ENCODE peak calls at places on chromosome 18, in five cellular contexts. T is CD4-positive, CD25-positive, alpha-beta regulatory T cell; E is mucosa of descending colon; A is GM12878; Y is stimulated activated CD4-positive, alpha-beta T cell treated with anti-CD3 and anti-CD28 coated beads, Interleukin-1b, Interleukin-23, amount 100 ng/mL, for 1 hour. R is an unnamed sample.

GRCh38 chr18:49861659-49862058 is 48.3 kb upstream of the ACAA2 start:
- DNase-seq in T (peak), E (no peak), A (no peak), Y (no peak), R (no peak)

GRCh38 chr18:60755134-60755533 is 382.6 kb upstream of the MC4R start:
- DNase-seq in T (no peak), E (no peak), A (no peak), Y (no peak), R (no peak)

GRCh38 chr18:41906528-41907256 is 48.3 kb upstream of the PIK3C3 start:
- DNase-seq in T (peak), E (no peak), A (peak), Y (no peak), R (peak)

GRCh38 chr18:55779711-55780590 is 192.0 kb upstream of the TCF4 start:
- DNase-seq in T (no peak), E (peak), A (no peak), Y (no peak), R (peak)

GRCh38 chr18:22683196-22683676 is 249.9 kb upstream of the RBBP8 start:
- DNase-seq in T (no peak), E (peak), A (no peak), Y (no peak), R (peak)

GRCh38 chr18:12657048-12657848 is 659 bp downstream of the SPIRE1 start:
- DNase-seq in T (peak), E (peak), A (no peak), Y (no peak), R (no peak)

GRCh38 chr18:32366586-32367538 is 103.8 kb downstream of the GAREM1 start:
- DNase-seq in T (no peak), E (no peak), A (no peak), Y (no peak), R (no peak)

GRCh38 chr18:8396244-8396643 is 213.0 kb upstream of the RAB12 start:
- DNase-seq in T (no peak), E (no peak), A (no peak), Y (no peak), R (no peak)

GRCh38 chr18:74226156-74226555 is 65.6 kb downstream of the CYB5A start:
- DNase-seq in T (no peak), E (no peak), A (no peak), Y (no peak), R (no peak)

GRCh38 chr18:42334931-42335330 is 379.9 kb downstream of the PIK3C3 start:
- DNase-seq in T (no peak), E (no peak), A (no peak), Y (no peak), R (no peak)

GRCh38 chr18:36934884-36935283 is 106.0 kb downstream of the KIAA1328 start:
- DNase-seq in T (no peak), E (no peak), A (no peak), Y (no peak), R (no peak)

GRCh38 chr18:12840382-12840781 is 43.7 kb downstream of the PTPN2 start:
- DNase-seq in T (peak), E (no peak), A (no peak), Y (no peak), R (no peak)

GRCh38 chr18:29874519-29875098 is 1167.9 kb downstream of the DSC3 start:
- DNase-seq in T (peak), E (no peak), A (no peak), Y (no peak), R (peak)

GRCh38 chr18:46098616-46098933 is 479 bp upstream of the ATP5F1A start:
- DNase-seq in T (no peak), E (no peak), A (no peak), Y (no peak), R (no peak)

GRCh38 chr18:31555971-31556747 is 35.5 kb upstream of the TTR start:
- DNase-seq in T (peak), E (peak), A (peak), Y (no peak), R (peak)

GRCh38 chr18:55265916-55266488 is 306.7 kb upstream of the CCDC68 start:
- DNase-seq in T (no peak), E (no peak), A (peak), Y (no peak), R (no peak)

GRCh38 chr18:70998490-70998889 is 709.6 kb downstream of the SOCS6 start:
- DNase-seq in T (no peak), E (no peak), A (no peak), Y (no peak), R (no peak)